ENCODE peak calls at places on chromosome 3, in nine cellular contexts. One of them, this sample, is unnamed.

GRCh38 chr3:125585595-125586223 is 9.6 kb downstream of the OSBPL11 start:
- DNase-seq in HT1080: peak
- DNase-seq in Jurkat, Clone E6-1: peak
- DNase-seq in GDM1: no peak
- DNase-seq in DMS53: peak
- DNase-seq in G401: peak
- DNase-seq in NCI-H226: peak
- DNase-seq in hypothalamus: peak
- DNase-seq in AG08395: peak
- DNase-seq in this sample: peak

GRCh38 chr3:99532246-99532645 is 106.1 kb upstream of the COL8A1 start:
- DNase-seq in NCI-H226: peak
- DNase-seq in Jurkat, Clone E6-1: peak
- DNase-seq in HT1080: peak
- DNase-seq in GDM1: no peak
- DNase-seq in G401: peak
- DNase-seq in DMS53: peak
- DNase-seq in hypothalamus: no peak
- DNase-seq in AG08395: peak
- DNase-seq in this sample: peak

GRCh38 chr3:159038405-159038804 is 236.6 kb downstream of the MFSD1 start:
- DNase-seq in GDM1: no peak
- DNase-seq in HT1080: no peak
- DNase-seq in AG08395: no peak
- DNase-seq in DMS53: no peak
- DNase-seq in NCI-H226: no peak
- DNase-seq in Jurkat, Clone E6-1: no peak
- DNase-seq in G401: no peak
- DNase-seq in hypothalamus: no peak
- DNase-seq in this sample: no peak

GRCh38 chr3:194111336-194111735 is 24.6 kb upstream of the HES1 start:
- DNase-seq in hypothalamus: no peak
- DNase-seq in GDM1: no peak
- DNase-seq in G401: no peak
- DNase-seq in HT1080: no peak
- DNase-seq in Jurkat, Clone E6-1: no peak
- DNase-seq in DMS53: peak
- DNase-seq in NCI-H226: no peak
- DNase-seq in AG08395: no peak
- DNase-seq in this sample: no peak

GRCh38 chr3:114446605-114447004 is 152.8 kb downstream of the TIGIT start:
- DNase-seq in HT1080: no peak
- DNase-seq in Jurkat, Clone E6-1: no peak
- DNase-seq in NCI-H226: no peak
- DNase-seq in DMS53: no peak
- DNase-seq in GDM1: no peak
- DNase-seq in AG08395: no peak
- DNase-seq in hypothalamus: no peak
- DNase-seq in G401: peak
- DNase-seq in this sample: no peak

GRCh38 chr3:142035308-142035922 is 113.9 kb downstream of the TFDP2 start:
- DNase-seq in HT1080: no peak
- DNase-seq in DMS53: no peak
- DNase-seq in GDM1: no peak
- DNase-seq in AG08395: no peak
- DNase-seq in Jurkat, Clone E6-1: no peak
- DNase-seq in G401: no peak
- DNase-seq in hypothalamus: no peak
- DNase-seq in NCI-H226: no peak
- DNase-seq in this sample: no peak

GRCh38 chr3:48187579-48188265 is 495 bp downstream of the CDC25A start:
- DNase-seq in hypothalamus: peak
- DNase-seq in Jurkat, Clone E6-1: no peak
- DNase-seq in GDM1: no peak
- DNase-seq in G401: no peak
- DNase-seq in DMS53: peak
- DNase-seq in NCI-H226: no peak
- DNase-seq in HT1080: peak
- DNase-seq in AG08395: peak
- DNase-seq in this sample: peak

GRCh38 chr3:45516829-45517228 is 77.7 kb upstream of the LIMD1 start:
- DNase-seq in Jurkat, Clone E6-1: no peak
- DNase-seq in G401: no peak
- DNase-seq in HT1080: peak
- DNase-seq in GDM1: no peak
- DNase-seq in AG08395: no peak
- DNase-seq in NCI-H226: no peak
- DNase-seq in hypothalamus: no peak
- DNase-seq in DMS53: no peak
- DNase-seq in this sample: no peak

GRCh38 chr3:42122261-42123011 is 31.3 kb downstream of the TRAK1 start:
- DNase-seq in AG08395: peak
- DNase-seq in G401: no peak
- DNase-seq in hypothalamus: no peak
- DNase-seq in DMS53: peak
- DNase-seq in HT1080: no peak
- DNase-seq in Jurkat, Clone E6-1: no peak
- DNase-seq in GDM1: no peak
- DNase-seq in NCI-H226: no peak
- DNase-seq in this sample: no peak

GRCh38 chr3:140006331-140006730 is 71.3 kb downstream of the CLSTN2 start:
- DNase-seq in G401: no peak
- DNase-seq in DMS53: no peak
- DNase-seq in GDM1: no peak
- DNase-seq in HT1080: no peak
- DNase-seq in NCI-H226: no peak
- DNase-seq in AG08395: no peak
- DNase-seq in Jurkat, Clone E6-1: no peak
- DNase-seq in hypothalamus: no peak
- DNase-seq in this sample: peak

GRCh38 chr3:50539356-50539838 is 28.1 kb downstream of the C3orf18 start:
- DNase-seq in DMS53: no peak
- DNase-seq in HT1080: no peak
- DNase-seq in GDM1: no peak
- DNase-seq in AG08395: no peak
- DNase-seq in hypothalamus: no peak
- DNase-seq in G401: no peak
- DNase-seq in Jurkat, Clone E6-1: no peak
- DNase-seq in NCI-H226: no peak
- DNase-seq in this sample: no peak

GRCh38 chr3:14803101-14803980 is 15.4 kb upstream of the FGD5 start:
- DNase-seq in hypothalamus: no peak
- DNase-seq in NCI-H226: no peak
- DNase-seq in GDM1: peak
- DNase-seq in DMS53: peak
- DNase-seq in AG08395: peak
- DNase-seq in Jurkat, Clone E6-1: no peak
- DNase-seq in G401: no peak
- DNase-seq in HT1080: peak
- DNase-seq in this sample: no peak

GRCh38 chr3:130850044-130850797 is 43.7 kb upstream of the ATP2C1 start:
- DNase-seq in GDM1: peak
- DNase-seq in NCI-H226: peak
- DNase-seq in AG08395: no peak
- DNase-seq in G401: no peak
- DNase-seq in HT1080: peak
- DNase-seq in Jurkat, Clone E6-1: peak
- DNase-seq in hypothalamus: no peak
- DNase-seq in DMS53: peak
- DNase-seq in this sample: no peak

GRCh38 chr3:52471371-52472238 is 16.2 kb downstream of the NISCH start:
- DNase-seq in Jurkat, Clone E6-1: no peak
- DNase-seq in HT1080: peak
- DNase-seq in DMS53: peak
- DNase-seq in hypothalamus: peak
- DNase-seq in NCI-H226: no peak
- DNase-seq in G401: peak
- DNase-seq in GDM1: peak
- DNase-seq in AG08395: peak
- DNase-seq in this sample: no peak

GRCh38 chr3:57147071-57147470 is 18.1 kb downstream of the IL17RD start:
- DNase-seq in DMS53: no peak
- DNase-seq in HT1080: no peak
- DNase-seq in hypothalamus: no peak
- DNase-seq in G401: no peak
- DNase-seq in AG08395: no peak
- DNase-seq in NCI-H226: no peak
- DNase-seq in GDM1: no peak
- DNase-seq in Jurkat, Clone E6-1: no peak
- DNase-seq in this sample: no peak

GRCh38 chr3:187968883-187969580 is 184.9 kb upstream of the LPP start:
- DNase-seq in DMS53: no peak
- DNase-seq in Jurkat, Clone E6-1: no peak
- DNase-seq in G401: no peak
- DNase-seq in hypothalamus: no peak
- DNase-seq in GDM1: no peak
- DNase-seq in AG08395: peak
- DNase-seq in HT1080: no peak
- DNase-seq in NCI-H226: no peak
- DNase-seq in this sample: no peak

GRCh38 chr3:58111513-58112184 is 99.1 kb downstream of the DNASE1L3 start:
- DNase-seq in Jurkat, Clone E6-1: no peak
- DNase-seq in HT1080: no peak
- DNase-seq in NCI-H226: no peak
- DNase-seq in GDM1: no peak
- DNase-seq in DMS53: peak
- DNase-seq in G401: no peak
- DNase-seq in AG08395: no peak
- DNase-seq in hypothalamus: no peak
- DNase-seq in this sample: no peak

GRCh38 chr3:147415337-147415736 is 6.2 kb downstream of the ZIC1 start:
- DNase-seq in AG08395: no peak
- DNase-seq in G401: peak
- DNase-seq in Jurkat, Clone E6-1: no peak
- DNase-seq in NCI-H226: no peak
- DNase-seq in HT1080: no peak
- DNase-seq in hypothalamus: no peak
- DNase-seq in GDM1: no peak
- DNase-seq in DMS53: peak
- DNase-seq in this sample: no peak

GRCh38 chr3:173275740-173276139 is 121.8 kb upstream of the NLGN1 start:
- DNase-seq in GDM1: no peak
- DNase-seq in NCI-H226: no peak
- DNase-seq in HT1080: peak
- DNase-seq in Jurkat, Clone E6-1: peak
- DNase-seq in hypothalamus: no peak
- DNase-seq in AG08395: no peak
- DNase-seq in DMS53: peak
- DNase-seq in G401: no peak
- DNase-seq in this sample: peak

GRCh38 chr3:149908558-149908957 is 62.1 kb downstream of the PFN2 start:
- DNase-seq in G401: no peak
- DNase-seq in Jurkat, Clone E6-1: no peak
- DNase-seq in HT1080: no peak
- DNase-seq in hypothalamus: no peak
- DNase-seq in AG08395: no peak
- DNase-seq in DMS53: peak
- DNase-seq in GDM1: no peak
- DNase-seq in NCI-H226: no peak
- DNase-seq in this sample: peak

GRCh38 chr3:16474304-16474703 is 39.2 kb downstream of the RFTN1 start:
- DNase-seq in AG08395: no peak
- DNase-seq in NCI-H226: peak
- DNase-seq in GDM1: no peak
- DNase-seq in Jurkat, Clone E6-1: no peak
- DNase-seq in G401: no peak
- DNase-seq in hypothalamus: no peak
- DNase-seq in DMS53: no peak
- DNase-seq in HT1080: no peak
- DNase-seq in this sample: no peak

GRCh38 chr3:71510485-71510884 is 73.0 kb downstream of the FOXP1 start:
- DNase-seq in DMS53: no peak
- DNase-seq in G401: no peak
- DNase-seq in NCI-H226: no peak
- DNase-seq in AG08395: peak
- DNase-seq in HT1080: peak
- DNase-seq in hypothalamus: no peak
- DNase-seq in Jurkat, Clone E6-1: no peak
- DNase-seq in GDM1: no peak
- DNase-seq in this sample: no peak

GRCh38 chr3:172613845-172614244 is 90.6 kb upstream of the TNFSF10 start:
- DNase-seq in hypothalamus: no peak
- DNase-seq in Jurkat, Clone E6-1: no peak
- DNase-seq in G401: no peak
- DNase-seq in NCI-H226: no peak
- DNase-seq in GDM1: no peak
- DNase-seq in AG08395: no peak
- DNase-seq in DMS53: peak
- DNase-seq in HT1080: no peak
- DNase-seq in this sample: no peak

GRCh38 chr3:13325892-13326443 is 94.2 kb downstream of the NUP210 start:
- DNase-seq in HT1080: no peak
- DNase-seq in GDM1: no peak
- DNase-seq in DMS53: peak
- DNase-seq in NCI-H226: no peak
- DNase-seq in G401: no peak
- DNase-seq in Jurkat, Clone E6-1: no peak
- DNase-seq in AG08395: no peak
- DNase-seq in hypothalamus: no peak
- DNase-seq in this sample: no peak

GRCh38 chr3:105829229-105829628 is 39.6 kb downstream of the CBLB start:
- DNase-seq in AG08395: no peak
- DNase-seq in Jurkat, Clone E6-1: no peak
- DNase-seq in hypothalamus: no peak
- DNase-seq in DMS53: no peak
- DNase-seq in HT1080: no peak
- DNase-seq in G401: no peak
- DNase-seq in NCI-H226: peak
- DNase-seq in GDM1: no peak
- DNase-seq in this sample: no peak

GRCh38 chr3:45205126-45205525 is 21.0 kb downstream of the TMEM158 start:
- DNase-seq in G401: no peak
- DNase-seq in DMS53: no peak
- DNase-seq in hypothalamus: no peak
- DNase-seq in NCI-H226: no peak
- DNase-seq in AG08395: no peak
- DNase-seq in HT1080: no peak
- DNase-seq in Jurkat, Clone E6-1: no peak
- DNase-seq in GDM1: peak
- DNase-seq in this sample: no peak

GRCh38 chr3:78703944-78704343 is 1063.9 kb downstream of the ROBO1 start:
- DNase-seq in hypothalamus: no peak
- DNase-seq in DMS53: no peak
- DNase-seq in AG08395: no peak
- DNase-seq in HT1080: peak
- DNase-seq in NCI-H226: no peak
- DNase-seq in G401: no peak
- DNase-seq in GDM1: no peak
- DNase-seq in Jurkat, Clone E6-1: no peak
- DNase-seq in this sample: peak

GRCh38 chr3:31432897-31433678 is 99.6 kb upstream of the STT3B start:
- DNase-seq in NCI-H226: peak
- DNase-seq in hypothalamus: no peak
- DNase-seq in AG08395: no peak
- DNase-seq in Jurkat, Clone E6-1: no peak
- DNase-seq in G401: no peak
- DNase-seq in DMS53: no peak
- DNase-seq in GDM1: no peak
- DNase-seq in HT1080: no peak
- DNase-seq in this sample: no peak

GRCh38 chr3:123409443-123410148 is 39.3 kb downstream of the ADCY5 start:
- DNase-seq in hypothalamus: no peak
- DNase-seq in GDM1: no peak
- DNase-seq in G401: no peak
- DNase-seq in HT1080: no peak
- DNase-seq in DMS53: peak
- DNase-seq in NCI-H226: peak
- DNase-seq in AG08395: no peak
- DNase-seq in Jurkat, Clone E6-1: no peak
- DNase-seq in this sample: no peak

GRCh38 chr3:139241783-139242182 is 102.0 kb upstream of the MRPS22 start:
- DNase-seq in DMS53: no peak
- DNase-seq in GDM1: no peak
- DNase-seq in NCI-H226: no peak
- DNase-seq in G401: no peak
- DNase-seq in hypothalamus: no peak
- DNase-seq in HT1080: no peak
- DNase-seq in Jurkat, Clone E6-1: no peak
- DNase-seq in AG08395: no peak
- DNase-seq in this sample: no peak

GRCh38 chr3:128432898-128433629 is 33.6 kb downstream of the DNAJB8 start:
- DNase-seq in hypothalamus: no peak
- DNase-seq in HT1080: no peak
- DNase-seq in AG08395: peak
- DNase-seq in G401: no peak
- DNase-seq in Jurkat, Clone E6-1: no peak
- DNase-seq in GDM1: no peak
- DNase-seq in DMS53: peak
- DNase-seq in NCI-H226: no peak
- DNase-seq in this sample: peak

This sample was measured in NCI-H82.